ENCODE peak calls at places on chromosomes 11 and 22, in four cellular contexts. I is C1 segment of cervical spinal cord, Y is dorsolateral prefrontal cortex, X is H9. E is an unnamed sample.
A peak's percentile ranks its signal among the peaks of the same experiment; 100 is the strongest.

GRCh38 chr11:111532365-111532709 is 8.2 kb upstream of the LAYN start:
- DNase-seq in I (no peak), Y (no peak), X (no peak), E (no peak)

GRCh38 chr22:27804683-27805297 is 3.2 kb upstream of the MN1 start:
- DNase-seq in I (peak; percentile 39), Y (peak; percentile 89), X (peak; percentile 79), E (no peak)

GRCh38 chr11:109527496-109527895 is 105.5 kb downstream of the C11orf87 start:
- DNase-seq in I (no peak), Y (no peak), X (no peak), E (no peak)

GRCh38 chr11:118898400-118899295 is 15.0 kb downstream of the CXCR5 start:
- DNase-seq in I (no peak), Y (no peak), X (no peak), E (no peak)

GRCh38 chr11:72203163-72203562 is 11.2 kb downstream of the FOLR1 start:
- DNase-seq in I (no peak), Y (no peak), X (no peak), E (no peak)

GRCh38 chr11:116240661-116241060 is 532.1 kb downstream of the BUD13 start:
- DNase-seq in I (no peak), Y (no peak), X (no peak), E (no peak)

GRCh38 chr11:3412837-3413236 is 33.9 kb upstream of the ZNF195 start:
- DNase-seq in I (no peak), Y (no peak), X (no peak), E (no peak)

GRCh38 chr11:45149483-45150056 is 3.1 kb downstream of the PRDM11 start:
- DNase-seq in I (no peak), Y (no peak), X (peak; percentile 15), E (no peak)

GRCh38 chr11:119051440-119052162 is 5.4 kb downstream of the HYOU1 start:
- DNase-seq in I (no peak), Y (no peak), X (no peak), E (no peak)

GRCh38 chr11:79209540-79210266 is 231.1 kb downstream of the TENM4 start:
- DNase-seq in I (no peak), Y (no peak), X (no peak), E (no peak)

GRCh38 chr11:13776134-13776815 is 107.8 kb downstream of the FAR1 start:
- DNase-seq in I (no peak), Y (no peak), X (peak; percentile 41), E (no peak)

GRCh38 chr11:78373689-78374088 is 43.9 kb downstream of the GAB2 start:
- DNase-seq in I (no peak), Y (no peak), X (no peak), E (no peak)

GRCh38 chr22:46056169-46057041 is 79.4 kb upstream of the WNT7B start:
- DNase-seq in I (peak; percentile 92), Y (peak; percentile 90), X (no peak), E (no peak)

GRCh38 chr11:78438298-78438975 is 20.8 kb upstream of the GAB2 start:
- DNase-seq in I (no peak), Y (no peak), X (no peak), E (no peak)

E was measured in astrocyte of the cerebellum.